ENCODE peak calls at places on chromosome 20, in seven cellular contexts. Z is HFF-Myc; Q is AG09309; S is stimulated activated CD4-positive, alpha-beta T cell treated with anti-CD3 and anti-CD28 coated beads, Interleukin-12 subunit alpha, Interleukin-12 subunit beta, amount 100 ng/mL, for 4 hours; B is NCI-H2029 treated with DMSO at 0.1 percent for 48 hours; V is HTR-8/SVneo; E is B cell. F is an unnamed sample.

GRCh38 chr20:48680650-48681049 is 147.1 kb downstream of the PREX1 start:
- DNase-seq in Z (no peak), Q (no peak), S (no peak), B (no peak), V (no peak), E (no peak), F (no peak)

GRCh38 chr20:48616481-48616880 is 211.3 kb downstream of the PREX1 start:
- DNase-seq in Z (no peak), Q (no peak), S (no peak), B (no peak), V (no peak), E (no peak), F (no peak)

GRCh38 chr20:20664795-20665194 is 47.6 kb downstream of the RALGAPA2 start:
- DNase-seq in Z (peak), Q (no peak), S (no peak), B (peak), V (peak), E (no peak), F (no peak)

GRCh38 chr20:49400410-49400809 is 82.1 kb downstream of the KCNB1 start:
- DNase-seq in Z (no peak), Q (no peak), S (no peak), B (no peak), V (no peak), E (no peak), F (no peak)

GRCh38 chr20:62337558-62338293 is 29.4 kb downstream of the LAMA5 start:
- DNase-seq in Z (no peak), Q (no peak), S (no peak), B (no peak), V (no peak), E (peak), F (no peak)

GRCh38 chr20:18224968-18225568 is 63.3 kb upstream of the ZNF133 start:
- DNase-seq in Z (peak), Q (peak), S (no peak), B (no peak), V (peak), E (no peak), F (peak)

GRCh38 chr20:3433720-3434119 is 26.3 kb upstream of the DNAAF9 start:
- DNase-seq in Z (no peak), Q (no peak), S (no peak), B (no peak), V (no peak), E (no peak), F (no peak)

GRCh38 chr20:33862709-33863403 is 51.7 kb downstream of the CHMP4B start:
- DNase-seq in Z (peak), Q (no peak), S (peak), B (no peak), V (peak), E (no peak), F (no peak)

GRCh38 chr20:63232235-63233060 is 3.3 kb upstream of the BIRC7 start:
- DNase-seq in Z (peak), Q (peak), S (no peak), B (no peak), V (peak), E (no peak), F (no peak)

GRCh38 chr20:13524339-13524738 is 114.4 kb downstream of the TASP1 start:
- DNase-seq in Z (no peak), Q (no peak), S (no peak), B (no peak), V (no peak), E (no peak), F (no peak)

GRCh38 chr20:23222531-23223200 is 127.9 kb upstream of the NXT1 start:
- DNase-seq in Z (no peak), Q (no peak), S (no peak), B (no peak), V (no peak), E (no peak), F (no peak)

GRCh38 chr20:37961016-37961415 is 58.1 kb downstream of the VSTM2L start:
- DNase-seq in Z (no peak), Q (no peak), S (no peak), B (no peak), V (no peak), E (no peak), F (no peak)

GRCh38 chr20:46279104-46279503 is 29.2 kb downstream of the CDH22 start:
- DNase-seq in Z (no peak), Q (no peak), S (no peak), B (no peak), V (no peak), E (no peak), F (no peak)

GRCh38 chr20:47749367-47749766 is 35.9 kb downstream of the SULF2 start:
- DNase-seq in Z (no peak), Q (no peak), S (no peak), B (peak), V (no peak), E (no peak), F (peak)

GRCh38 chr20:57030611-57031600 is 235.5 kb downstream of the BMP7 start:
- DNase-seq in Z (peak), Q (peak), S (no peak), B (no peak), V (peak), E (no peak), F (no peak)

GRCh38 chr20:24769878-24770627 is 179.0 kb upstream of the CST7 start:
- DNase-seq in Z (no peak), Q (no peak), S (no peak), B (no peak), V (no peak), E (no peak), F (no peak)

GRCh38 chr20:41408986-41409385 is 42.4 kb upstream of the EMILIN3 start:
- DNase-seq in Z (no peak), Q (no peak), S (no peak), B (no peak), V (no peak), E (no peak), F (peak)

GRCh38 chr20:34989118-34989517 is 33.5 kb downstream of the MYH7B start:
- DNase-seq in Z (no peak), Q (no peak), S (no peak), B (no peak), V (no peak), E (no peak), F (no peak)

GRCh38 chr20:54062812-54063280 is 7.5 kb downstream of the BCAS1 start:
- DNase-seq in Z (peak), Q (peak), S (no peak), B (no peak), V (peak), E (no peak), F (peak)

GRCh38 chr20:25286917-25287316 is 39.0 kb downstream of the PYGB start:
- DNase-seq in Z (no peak), Q (no peak), S (no peak), B (no peak), V (no peak), E (peak), F (no peak)

GRCh38 chr20:6665161-6665560 is 102.3 kb upstream of the BMP2 start:
- DNase-seq in Z (no peak), Q (no peak), S (no peak), B (no peak), V (no peak), E (no peak), F (no peak)

GRCh38 chr20:63434599-63435378 is 37.7 kb downstream of the KCNQ2 start:
- DNase-seq in Z (peak), Q (no peak), S (peak), B (no peak), V (peak), E (peak), F (no peak)

GRCh38 chr20:63635431-63636141 is 8.7 kb upstream of the GMEB2 start:
- DNase-seq in Z (no peak), Q (no peak), S (peak), B (no peak), V (no peak), E (peak), F (no peak)

GRCh38 chr20:62759981-62760431 is 36.3 kb upstream of the MRGBP start:
- DNase-seq in Z (no peak), Q (no peak), S (no peak), B (no peak), V (no peak), E (no peak), F (no peak)

GRCh38 chr20:41466836-41467619 is 100.4 kb upstream of the EMILIN3 start:
- DNase-seq in Z (no peak), Q (no peak), S (no peak), B (no peak), V (no peak), E (no peak), F (no peak)

F was measured in DMS 273 treated with DMSO at 0.1 percent for 48 hours.